ENCODE peak calls at places on chromosomes 1 and 21, in four cellular contexts. Z is HepG2, T is GM12878, N is H1. S is an unnamed sample. For H3K4me1, the result is how much of the 10 kb centered on the place peaks cover.

GRCh38 chr1:164320780-164321683 is 238.0 kb upstream of the PBX1 start:
- DNase-seq in T (no peak), Z (no peak), N (peak), S (peak)

GRCh38 chr1:182051938-182052337 is 9.6 kb downstream of the ZNF648 start:
- DNase-seq in T (no peak), N (no peak), Z (no peak), S (no peak)

GRCh38 chr1:91900538-91900937 is 14.6 kb upstream of the TGFBR3 start:
- DNase-seq in N (no peak), Z (peak), T (no peak), S (no peak)

GRCh38 chr1:6210606-6211355 is 4.9 kb downstream of the RNF207 start:
- DNase-seq in T (no peak), N (no peak), Z (no peak), S (no peak)

GRCh38 chr21:37915516-37915915 is 741 bp downstream of the KCNJ6 start:
- DNase-seq in Z (no peak), N (peak), T (no peak), S (no peak)

GRCh38 chr21:38488640-38489282 is 9.5 kb downstream of the ERG start:
- DNase-seq in T (no peak), N (no peak), Z (no peak), S (no peak)

GRCh38 chr1:6221210-6221784 is 14.5 kb downstream of the ICMT start:
- DNase-seq in N (no peak), Z (no peak), T (no peak), S (no peak)

GRCh38 chr1:235601087-235601486 is 48.5 kb downstream of the GNG4 start:
- DNase-seq in N (peak), Z (no peak), T (no peak), S (no peak)

GRCh38 chr1:44276901-44277300 is 63.6 kb downstream of the DMAP1 start:
- DNase-seq in N (no peak), T (no peak), Z (no peak), S (no peak)

GRCh38 chr1:87684194-87684593 is 355.5 kb downstream of the LMO4 start:
- DNase-seq in Z (no peak), T (no peak), N (peak), S (no peak)

GRCh38 chr1:37238376-37239224 is 204.3 kb upstream of the GRIK3 start:
- DNase-seq in Z (no peak), N (peak), T (no peak), S (peak)

GRCh38 chr1:27355683-27356082 is 11.1 kb downstream of the MAP3K6 start:
- DNase-seq in N (no peak), Z (no peak), T (no peak), S (no peak)

GRCh38 chr1:10793129-10793651 is 3.3 kb downstream of the CASZ1 start:
- DNase-seq in N (no peak), T (no peak), Z (no peak), S (no peak)

GRCh38 chr1:111221633-111222286 is 5.8 kb upstream of the CHI3L2 start:
- DNase-seq in Z (no peak), N (no peak), T (peak), S (no peak)

GRCh38 chr1:34166191-34167090 is 1.4 kb upstream of the CSMD2 start:
- DNase-seq in N (peak), T (no peak), Z (no peak), S (peak)

GRCh38 chr1:32060914-32061313 is 11.8 kb upstream of the TMEM39B start:
- DNase-seq in N (no peak), Z (no peak), T (no peak), S (peak)

GRCh38 chr1:151514366-151514765 is 3.2 kb downstream of the CGN start:
- DNase-seq in T (no peak), N (no peak), Z (no peak), S (no peak)

GRCh38 chr1:85623061-85623471 is 42.5 kb downstream of the CCN1 start:
- DNase-seq in T (no peak), Z (no peak), N (no peak), S (no peak)

GRCh38 chr1:88946845-88947244 is 45.6 kb downstream of the KYAT3 start:
- DNase-seq in T (no peak), N (no peak), Z (no peak), S (no peak)

GRCh38 chr1:15454256-15454655 is 2.3 kb upstream of the CELA2A start:
- DNase-seq in T (no peak), N (no peak), Z (no peak), S (no peak)

GRCh38 chr1:63330331-63330916 is 8.1 kb downstream of the FOXD3 start:
- DNase-seq in N (peak), Z (no peak), T (no peak), S (no peak)

GRCh38 chr1:90839323-90839722 is 122.2 kb upstream of the BARHL2 start:
- DNase-seq in Z (no peak), N (no peak), T (no peak), S (no peak)

GRCh38 chr1:204975568-204976235 is 67.3 kb upstream of the CNTN2 start:
- DNase-seq in Z (peak), N (peak), T (no peak), S (peak)

DNA sequence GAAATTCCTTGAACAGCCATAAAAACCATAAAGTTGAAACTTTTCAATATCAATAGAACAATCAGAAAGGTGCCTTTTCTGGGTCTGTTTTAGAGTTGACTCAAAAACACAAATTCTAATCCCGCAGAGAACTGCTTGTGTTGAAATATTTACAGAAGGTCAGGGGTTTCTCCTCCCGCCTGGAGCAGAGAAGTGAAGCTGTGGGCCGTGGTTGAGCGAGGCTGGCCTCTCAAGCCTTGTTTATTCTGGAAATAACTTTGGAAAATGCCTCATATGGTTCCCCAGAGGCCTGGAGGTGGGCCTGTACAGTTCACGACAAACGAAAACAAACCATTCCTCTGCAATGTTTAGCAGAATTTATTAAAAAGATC is 90.8 kb upstream of the ERRFI1 start:
- DNase-seq in T (no peak), Z (peak), N (no peak), S (no peak)
- H3K4me1 ChIP-seq in T (under half), Z (half or more), N (under half), S (under half)

GRCh38 chr1:159921251-159921650 is 4.1 kb downstream of the TAGLN2 start:
- DNase-seq in N (no peak), Z (no peak), T (peak), S (no peak)
- TF ChIP-seq SUZ12 in N (no peak), Z (no peak), T (no peak), S (no peak)

DNA sequence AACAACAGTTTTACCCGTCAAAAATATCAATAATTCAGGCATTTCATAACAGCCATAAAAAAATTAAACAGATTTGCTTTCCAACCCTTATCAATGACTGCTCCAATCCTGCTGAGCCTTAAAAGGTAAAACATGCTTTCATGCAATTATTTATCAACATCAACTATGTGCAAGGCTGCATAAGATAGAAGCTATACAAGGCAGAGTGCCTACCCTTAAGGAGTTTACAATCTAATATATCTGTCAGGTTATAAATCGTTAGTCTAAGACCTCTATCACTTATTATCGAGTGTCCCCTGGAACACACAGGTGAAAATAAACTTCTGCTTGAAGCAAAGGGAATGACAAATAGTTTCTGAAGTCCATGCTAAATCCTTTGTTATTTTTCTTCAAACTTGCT is 1.8 kb downstream of the ERRFI1 start:
- DNase-seq in N (no peak), T (no peak), Z (no peak), S (no peak)
- H3K4me1 ChIP-seq in N (under half), T (under half), Z (under half), S (under half)

DNA sequence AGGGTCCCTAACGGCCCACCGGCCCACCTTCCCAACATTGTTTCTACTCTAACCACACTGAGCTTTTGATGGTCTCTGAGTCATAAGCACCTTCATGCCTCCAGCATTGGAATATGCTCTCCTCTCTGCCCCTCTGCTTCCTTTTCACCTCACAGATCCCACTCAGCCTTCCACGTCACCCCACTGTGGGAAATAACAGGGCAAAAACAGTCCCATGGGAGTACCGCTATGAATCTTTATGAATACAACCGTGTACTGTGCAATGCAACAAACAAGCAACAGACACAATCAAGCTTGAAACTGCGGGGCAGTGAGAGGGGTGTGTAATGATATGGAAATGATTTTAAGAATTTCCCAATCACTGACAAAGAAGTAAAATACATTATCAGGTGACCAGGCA is 5.3 kb upstream of the SARS1 start:
- DNase-seq in T (no peak), Z (no peak), N (no peak), S (no peak)
- TF ChIP-seq SUZ12 in T (no peak), Z (no peak), N (no peak), S (no peak)

DNA sequence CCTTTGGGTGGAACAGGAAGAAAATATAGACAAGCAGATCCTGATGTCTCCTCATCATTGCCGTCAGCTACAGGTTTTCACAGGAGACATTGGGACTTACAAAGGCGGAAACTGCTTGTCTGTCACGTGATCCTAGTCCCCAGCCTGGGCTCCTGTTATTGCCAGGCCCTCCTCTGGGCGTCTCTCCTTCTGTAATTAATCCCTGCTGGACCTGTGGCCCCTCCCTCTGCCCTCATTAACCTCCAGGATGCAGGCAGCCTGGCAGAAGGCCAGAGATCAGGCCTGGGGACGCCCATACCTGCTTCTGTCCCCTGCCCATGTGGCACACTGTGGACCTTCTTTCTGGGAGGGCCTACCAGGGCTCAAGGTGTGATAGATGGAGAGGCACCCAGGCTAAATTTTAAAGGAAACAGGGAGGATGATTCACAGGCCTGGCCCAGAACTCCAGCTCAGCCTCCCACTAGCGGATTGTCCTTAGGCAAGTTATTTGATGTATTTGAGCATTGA is 2.4 kb downstream of the S100A5 start:
- DNase-seq in Z (peak), T (no peak), N (peak), S (peak)
- H3K4me1 ChIP-seq in Z (half or more), T (under half), N (under half), S (under half)

GRCh38 chr1:198934901-198935301 is 296.1 kb downstream of the PTPRC start:
- DNase-seq in N (no peak), Z (no peak), T (peak), S (no peak)
- TF ChIP-seq SUZ12 in N (no peak), Z (no peak), T (no peak), S (no peak)

DNA sequence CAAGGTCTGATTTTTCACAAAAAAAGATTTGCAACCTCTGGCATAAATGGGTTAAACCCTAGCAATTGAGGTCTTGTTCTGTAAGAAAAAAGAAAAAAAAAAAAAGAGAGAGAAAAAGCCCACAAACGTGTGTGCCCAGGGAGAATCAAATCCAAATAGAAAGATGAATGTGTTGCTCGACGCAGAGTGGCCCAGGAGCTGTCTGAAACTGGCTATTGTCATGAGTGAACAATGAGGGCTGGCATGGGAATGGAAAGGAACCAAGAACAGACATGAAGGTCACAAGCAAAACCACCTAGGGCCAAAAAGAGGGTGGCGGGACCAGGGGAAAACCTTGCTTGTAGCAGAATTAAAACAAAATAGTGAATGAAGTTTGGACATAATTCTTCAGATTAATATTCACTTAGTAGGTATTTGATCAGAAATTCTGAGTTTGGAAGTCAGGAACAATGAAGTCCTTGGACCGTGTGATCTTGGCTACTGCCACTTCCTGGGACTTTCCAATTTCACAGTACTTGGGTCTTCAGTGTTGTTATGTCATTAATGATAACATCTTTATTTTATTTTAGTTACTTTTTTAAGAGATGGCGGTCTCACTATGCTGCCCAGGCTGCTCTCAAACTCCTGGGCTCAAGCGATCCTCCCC is 3.1 kb downstream of the ENO1 start:
- DNase-seq in N (no peak), Z (no peak), T (no peak), S (no peak)
- H3K4me1 ChIP-seq in N (under half), Z (half or more), T (under half), S (under half)

DNA sequence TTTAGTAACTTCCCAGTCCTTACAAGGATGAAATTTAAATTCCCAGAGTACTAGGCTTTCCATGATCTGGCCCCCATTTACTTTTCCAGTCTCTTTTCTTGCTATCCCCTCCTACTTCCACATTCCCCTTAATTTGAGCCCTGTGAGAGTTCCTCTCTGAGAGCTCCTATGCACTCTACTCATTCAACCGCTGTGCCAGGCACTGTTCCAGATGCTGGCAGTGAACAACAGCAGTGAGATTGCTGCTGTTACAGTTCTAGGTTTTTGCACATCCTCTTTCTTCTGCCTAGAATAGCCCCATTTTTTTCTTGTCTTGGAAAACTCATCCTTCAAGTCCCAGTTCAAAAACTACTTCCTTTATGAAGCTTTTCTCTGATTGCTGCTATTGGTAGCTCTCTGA is 18.8 kb downstream of the ATF6 start:
- DNase-seq in Z (no peak), N (no peak), T (no peak), S (no peak)
- TF ChIP-seq SUZ12 in Z (no peak), N (no peak), T (no peak), S (no peak)